ENCODE peak calls at places on chromosomes 1 and 21, in four cellular contexts. X, R, S and Z are unnamed samples.

GRCh38 chr1:151009674-151010345 is 1.6 kb downstream of the PRUNE1 start:
- DNase-seq in X (no peak), S (no peak), R (no peak), Z (no peak)

GRCh38 chr1:159829822-159830455 is 3.3 kb downstream of the SLAMF8 start:
- DNase-seq in S (peak), X (peak), R (no peak), Z (no peak)

GRCh38 chr21:39527664-39528381 is 76.1 kb downstream of the SH3BGR start:
- DNase-seq in S (no peak), R (no peak), X (peak), Z (no peak)

GRCh38 chr1:113046569-113046968 is 26.4 kb upstream of the LRIG2 start:
- DNase-seq in S (no peak), X (no peak), R (no peak), Z (no peak)

GRCh38 chr1:46492871-46493270 is 3.2 kb downstream of the DMBX1 start:
- DNase-seq in S (no peak), X (no peak), R (peak), Z (no peak)

GRCh38 chr1:19338323-19338762 is 26.2 kb downstream of the SLC66A1 start:
- DNase-seq in S (peak), X (peak), R (peak), Z (no peak)

GRCh38 chr1:117017648-117018047 is 16.1 kb downstream of the CD101 start:
- DNase-seq in S (no peak), R (no peak), X (no peak), Z (no peak)

GRCh38 chr1:39845569-39846566 is 37.4 kb downstream of the TRIT1 start:
- DNase-seq in R (no peak), X (peak), S (peak), Z (peak)

GRCh38 chr1:63730211-63730610 is 43.6 kb upstream of the ROR1 start:
- DNase-seq in R (peak), S (peak), X (no peak), Z (no peak)

GRCh38 chr1:193707271-193708015 is 521.0 kb upstream of the B3GALT2 start:
- DNase-seq in R (no peak), X (no peak), S (peak), Z (no peak)

GRCh38 chr1:67833595-67833926 is 294 bp upstream of the GNG12 start:
- DNase-seq in R (no peak), S (peak), X (peak), Z (no peak)

GRCh38 chr1:151711044-151711800 is 5.4 kb downstream of the CELF3 start:
- DNase-seq in R (no peak), X (no peak), S (no peak), Z (no peak)

GRCh38 chr1:51236548-51237312 is 657 bp downstream of the RNF11 start:
- DNase-seq in X (peak), S (peak), R (peak), Z (no peak)

GRCh38 chr1:199490804-199491527 is 536.5 kb upstream of the NR5A2 start:
- DNase-seq in R (peak), X (no peak), S (peak), Z (peak)

GRCh38 chr1:192545781-192546521 is 29.6 kb upstream of the RGS1 start:
- DNase-seq in X (no peak), R (no peak), S (no peak), Z (no peak)
- H3K4me3 ChIP-seq in X (no peak), R (no peak), S (no peak), Z (no peak)

GRCh38 chr1:58250587-58250948 is 296.0 kb downstream of the OMA1 start:
- DNase-seq in S (no peak), R (no peak), X (no peak), Z (no peak)

GRCh38 chr1:58248067-58248466 is 298.5 kb downstream of the OMA1 start:
- DNase-seq in R (no peak), S (no peak), X (no peak), Z (no peak)

GRCh38 chr1:58251415-58252073 is 295.0 kb downstream of the OMA1 start:
- DNase-seq in X (no peak), R (peak), S (peak), Z (no peak)

GRCh38 chr1:58249729-58250586 is 296.6 kb downstream of the OMA1 start:
- DNase-seq in S (peak), X (peak), R (peak), Z (no peak)

DNA sequence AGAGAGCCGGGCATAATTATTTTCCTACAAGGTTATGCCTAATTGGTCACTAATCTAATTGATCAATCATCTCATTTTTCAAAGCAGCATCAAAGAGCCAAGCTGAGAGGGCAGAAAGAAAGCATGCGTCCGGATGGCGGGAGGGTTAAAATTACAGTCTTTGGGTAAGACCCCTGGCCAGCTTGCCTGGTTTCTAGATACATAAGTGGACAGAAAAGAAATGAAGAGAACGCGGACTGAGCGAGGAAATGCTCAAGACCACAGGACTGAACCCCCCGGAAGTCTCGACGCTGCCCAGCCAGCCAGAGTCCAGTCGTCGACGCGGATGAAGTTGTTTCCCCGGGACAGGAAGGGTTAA is 297.2 kb downstream of the OMA1 start:
- DNase-seq in X (no peak), R (no peak), S (no peak), Z (no peak)
- H3K4me3 ChIP-seq in X (no peak), R (peak), S (peak), Z (no peak)

GRCh38 chr1:223829678-223830077 is 16.1 kb downstream of the TP53BP2 start:
- DNase-seq in R (no peak), S (no peak), X (no peak), Z (no peak)

GRCh38 chr1:223831755-223832636 is 13.8 kb downstream of the TP53BP2 start:
- DNase-seq in R (no peak), S (peak), X (no peak), Z (no peak)

GRCh38 chr1:223833948-223834347 is 11.8 kb downstream of the TP53BP2 start:
- DNase-seq in X (no peak), R (no peak), S (no peak), Z (no peak)

GRCh38 chr1:223834660-223835263 is 11.0 kb downstream of the TP53BP2 start:
- DNase-seq in S (peak), R (no peak), X (no peak), Z (peak)

DNA sequence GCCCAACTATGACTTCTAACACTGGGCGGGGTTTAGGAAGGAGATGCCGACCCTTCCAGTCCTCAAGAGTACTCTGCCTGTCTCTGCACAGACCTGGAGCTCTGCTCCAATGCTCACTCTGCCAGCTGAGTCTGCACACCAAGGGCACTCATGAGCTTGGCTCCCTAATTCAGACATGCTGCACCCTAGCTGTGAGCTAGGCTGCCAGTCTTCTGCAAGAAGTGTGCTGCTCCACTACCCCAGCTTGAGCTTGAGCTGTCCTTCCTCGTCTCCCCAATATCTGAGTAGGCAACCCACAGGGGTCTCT is 13.2 kb downstream of the TP53BP2 start:
- DNase-seq in S (peak), R (no peak), X (peak), Z (no peak)
- H3K4me3 ChIP-seq in S (no peak), R (no peak), X (no peak), Z (no peak)

GRCh38 chr1:165629848-165630628 is 996 bp upstream of the MGST3 start:
- DNase-seq in X (no peak), R (peak), S (no peak), Z (no peak)
- H3K4me3 ChIP-seq in X (peak), R (peak), S (peak), Z (peak)

DNA sequence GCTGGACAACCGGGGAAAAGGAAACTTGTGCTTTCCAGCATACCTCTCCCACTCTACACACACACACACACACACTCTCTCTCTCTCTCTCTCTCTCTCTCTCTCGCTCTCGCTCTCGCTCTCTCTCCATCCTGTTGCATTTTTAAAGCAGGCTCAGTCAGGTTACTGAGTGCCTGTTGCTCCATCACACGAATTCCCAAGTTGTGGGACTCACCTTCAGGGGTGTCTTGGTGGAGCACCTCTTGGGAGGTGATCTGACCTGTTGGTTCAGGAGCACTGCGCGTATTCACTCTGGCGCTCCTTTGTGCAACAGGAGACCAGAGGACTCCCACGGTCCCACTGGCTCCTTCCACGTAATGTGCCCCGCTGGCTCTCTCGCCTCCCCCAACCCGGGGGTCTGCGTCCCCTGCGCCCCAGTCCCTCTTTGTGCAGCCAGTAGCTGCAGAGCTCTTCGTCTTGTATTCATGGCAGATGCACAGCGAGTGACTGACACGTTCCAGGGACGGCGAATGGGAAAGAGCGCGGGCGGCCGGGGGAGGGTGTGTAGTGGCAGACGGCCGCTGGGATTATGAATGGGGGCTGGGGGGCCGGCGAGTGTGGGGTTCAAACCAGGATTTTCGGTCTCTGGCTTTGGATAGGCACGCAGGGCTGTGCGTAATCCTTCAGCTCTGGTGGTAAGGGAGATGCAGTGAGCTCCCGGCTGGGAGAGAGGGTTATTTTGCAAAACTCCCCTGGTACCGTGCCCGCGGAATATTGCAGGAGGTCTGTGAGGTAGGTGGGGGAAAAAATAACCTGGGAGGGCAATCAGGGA is 630 bp upstream of the PDE4B start:
- DNase-seq in S (peak), X (no peak), R (peak), Z (no peak)
- H3K4me3 ChIP-seq in S (peak), X (peak), R (peak), Z (peak)

GRCh38 chr1:11802973-11803885 is 2.5 kb downstream of the MTHFR start:
- DNase-seq in R (peak), X (peak), S (peak), Z (peak)

GRCh38 chr1:11804666-11805453 is 904 bp downstream of the MTHFR start:
- DNase-seq in R (peak), X (peak), S (peak), Z (no peak)

GRCh38 chr1:11805454-11806306 is at the start of the genes CLCN6 and MTHFR:
- DNase-seq in S (peak), X (peak), R (peak), Z (peak)

GRCh38 chr1:11806307-11806936 is 431 bp downstream of the CLCN6 start:
- DNase-seq in X (peak), R (no peak), S (peak), Z (no peak)

DNA sequence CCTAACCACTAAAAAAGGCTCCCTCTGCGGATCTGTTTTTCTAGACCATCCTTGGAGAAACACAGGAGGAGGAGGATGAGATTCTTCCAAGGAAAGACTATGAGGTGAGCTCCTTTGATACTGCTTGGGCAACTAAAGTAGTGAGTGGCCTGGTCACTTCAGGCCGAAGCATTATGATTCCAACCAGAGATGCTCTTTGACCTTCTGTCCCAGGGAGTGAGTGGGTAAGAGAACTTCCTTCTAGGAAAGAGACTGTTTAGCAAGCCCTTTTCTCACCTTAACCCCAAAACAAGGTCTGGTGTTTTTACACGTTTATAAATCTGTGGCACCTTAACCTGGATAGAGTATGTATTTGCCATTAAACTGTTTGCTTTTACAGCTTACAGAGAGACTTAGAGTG is 1.1 kb downstream of the CLCN6 start:
- DNase-seq in S (no peak), R (no peak), X (no peak), Z (no peak)
- H3K4me3 ChIP-seq in S (peak), R (peak), X (no peak), Z (peak)

DNA sequence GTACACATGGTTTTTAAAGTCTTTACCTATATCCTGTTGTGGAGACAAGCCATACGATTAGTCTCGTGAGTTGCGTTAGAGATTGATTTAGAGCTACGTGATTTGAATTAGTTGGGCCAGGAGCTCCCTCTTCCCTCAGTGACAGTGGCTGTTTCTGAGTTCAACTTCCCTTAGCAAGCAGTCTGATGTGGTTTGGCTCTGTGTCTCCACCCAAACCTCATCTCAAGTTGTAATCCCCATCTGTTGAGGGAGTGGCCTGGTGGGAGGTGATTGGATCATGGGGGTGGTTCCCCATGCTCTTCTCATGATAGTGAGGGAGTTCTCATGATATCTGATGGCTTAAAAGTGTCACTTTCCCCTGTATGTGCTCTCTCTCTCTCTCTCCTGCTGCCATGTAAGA is 192.9 kb upstream of the PTGFR start:
- DNase-seq in S (peak), X (no peak), R (no peak), Z (no peak)
- H3K4me3 ChIP-seq in S (no peak), X (no peak), R (no peak), Z (no peak)

GRCh38 chr1:79663916-79664315 is 657.4 kb upstream of the ADGRL4 start:
- DNase-seq in X (no peak), R (peak), S (no peak), Z (no peak)
- H3K4me3 ChIP-seq in X (no peak), R (no peak), S (no peak), Z (no peak)